ENCODE peak calls at places on chromosomes 3 and 15, in ten cellular contexts. X is tibial artery, P is K562, K is GM23338, S is AG09309, A is lower lobe of right lung, B is breast epithelium, L is esophagus squamous epithelium, Y is GM10248, V is AG10803. N is an unnamed sample.

GRCh38 chr15:78082106-78082742 is 4.7 kb upstream of the TBC1D2B start:
- DNase-seq in X (peak), P (no peak), K (no peak), S (no peak), A (no peak), B (no peak), L (no peak), Y (no peak), V (no peak), N (no peak)

GRCh38 chr3:40207796-40208195 is 101.7 kb upstream of the EIF1B start:
- DNase-seq in X (no peak), P (no peak), K (no peak), S (no peak), A (no peak), B (no peak), L (no peak), Y (no peak), V (no peak), N (no peak)

GRCh38 chr3:141797167-141797773 is 34.1 kb downstream of the GRK7 start:
- DNase-seq in X (peak), P (no peak), K (peak), S (no peak), A (peak), B (no peak), L (no peak), Y (peak), V (peak), N (peak)

GRCh38 chr3:136994772-136995516 is 37.2 kb downstream of the IL20RB start:
- DNase-seq in X (peak), P (no peak), K (no peak), S (peak), A (peak), B (peak), L (peak), Y (no peak), V (peak), N (no peak)

GRCh38 chr3:9222049-9222448 is 27.4 kb downstream of the SRGAP3 start:
- DNase-seq in X (no peak), P (no peak), K (no peak), S (no peak), A (no peak), B (no peak), L (no peak), Y (no peak), V (no peak), N (no peak)

GRCh38 chr3:9036327-9037112 is 73.2 kb upstream of the RAD18 start:
- DNase-seq in X (peak), P (no peak), K (no peak), S (peak), A (no peak), B (peak), L (no peak), Y (no peak), V (peak), N (no peak)

GRCh38 chr15:94412979-94413741 is 181.8 kb downstream of the MCTP2 start:
- DNase-seq in X (no peak), P (no peak), K (peak), S (no peak), A (no peak), B (no peak), L (no peak), Y (no peak), V (peak), N (no peak)

GRCh38 chr3:153210116-153210515 is 48.1 kb downstream of the RAP2B start:
- DNase-seq in X (no peak), P (no peak), K (peak), S (no peak), A (no peak), B (no peak), L (no peak), Y (no peak), V (peak), N (no peak)

GRCh38 chr15:68149059-68149458 is 56.1 kb downstream of the CALML4 start:
- DNase-seq in X (no peak), P (no peak), K (peak), S (peak), A (no peak), B (no peak), L (no peak), Y (no peak), V (peak), N (no peak)

GRCh38 chr3:97579365-97579764 is 185.2 kb upstream of the ARL6 start:
- DNase-seq in X (no peak), P (no peak), K (no peak), S (no peak), A (no peak), B (no peak), L (no peak), Y (no peak), V (no peak), N (no peak)

GRCh38 chr15:40991355-40991754 is 38.1 kb downstream of the CHAC1 start:
- DNase-seq in X (no peak), P (no peak), K (no peak), S (no peak), A (no peak), B (no peak), L (no peak), Y (no peak), V (no peak), N (no peak)

GRCh38 chr3:109387241-109387640 is 49.9 kb upstream of the DPPA4 start:
- DNase-seq in X (no peak), P (no peak), K (no peak), S (no peak), A (no peak), B (no peak), L (no peak), Y (no peak), V (no peak), N (no peak)

GRCh38 chr3:175495331-175495730 is 636.2 kb downstream of the NAALADL2 start:
- DNase-seq in X (no peak), P (no peak), K (no peak), S (no peak), A (no peak), B (no peak), L (no peak), Y (peak), V (no peak), N (peak)

GRCh38 chr3:188947401-188947982 is 224.3 kb upstream of the TPRG1 start:
- DNase-seq in X (peak), P (peak), K (peak), S (no peak), A (peak), B (peak), L (no peak), Y (no peak), V (peak), N (no peak)

GRCh38 chr15:52080031-52080430 is 32.5 kb downstream of the BCL2L10 start:
- DNase-seq in X (no peak), P (no peak), K (no peak), S (no peak), A (no peak), B (no peak), L (no peak), Y (no peak), V (no peak), N (no peak)

DNA sequence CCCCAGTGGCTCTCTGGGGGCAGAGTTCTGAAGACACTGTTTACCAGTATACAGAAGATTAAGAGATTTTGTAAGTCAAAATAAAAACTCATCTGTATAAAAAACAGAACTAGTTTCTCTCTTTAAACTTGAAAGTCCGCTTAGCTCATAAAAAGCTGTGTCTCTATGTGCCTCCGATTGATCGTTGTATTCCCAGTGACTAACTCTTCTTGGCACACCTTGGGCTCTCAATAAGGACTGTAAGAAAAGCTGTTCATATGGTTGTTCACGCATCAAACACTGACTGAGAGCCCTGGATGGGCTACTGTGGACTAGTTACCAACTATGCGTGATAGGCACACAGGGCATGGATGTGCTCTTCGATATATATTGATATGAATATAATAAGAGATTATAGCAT is 107.9 kb downstream of the P3H2 start:
- DNase-seq in X (no peak), P (no peak), K (no peak), S (no peak), A (no peak), B (no peak), L (no peak), Y (no peak), V (no peak), N (no peak)
- TF ChIP-seq CTCF in X (no peak), P (no peak), K (no peak), S (no peak), A (no peak), B (no peak), L (no peak), Y (no peak), V (no peak), N (no peak)

DNA sequence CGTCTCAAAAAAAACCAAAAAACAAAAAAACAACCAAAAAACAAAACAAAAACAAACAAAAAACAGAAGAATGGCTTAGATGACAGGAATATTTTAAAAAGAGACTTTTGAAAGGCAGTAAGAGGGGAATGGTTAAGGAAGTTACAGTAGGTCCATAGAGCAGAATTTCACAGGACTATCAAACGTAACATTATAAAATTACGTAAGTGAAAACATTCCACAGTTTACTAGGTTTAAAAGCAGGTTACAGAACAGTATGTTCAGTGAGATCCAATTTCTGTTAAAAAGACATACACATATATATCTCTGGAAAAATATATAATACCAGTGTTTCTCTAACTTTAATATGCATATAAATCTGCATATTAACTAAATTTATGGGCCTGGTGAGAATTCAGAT is 50.2 kb upstream of the MUC13 start:
- DNase-seq in X (no peak), P (no peak), K (no peak), S (no peak), A (no peak), B (no peak), L (no peak), Y (no peak), V (no peak), N (no peak)
- TF ChIP-seq CTCF in X (no peak), P (no peak), K (no peak), S (no peak), A (no peak), B (no peak), L (no peak), Y (no peak), V (no peak), N (no peak)

GRCh38 chr3:12947504-12948369 is 106.4 kb upstream of the RPL32 start:
- DNase-seq in X (peak), P (peak), K (peak), S (no peak), A (peak), B (peak), L (no peak), Y (no peak), V (peak), N (no peak)
- TF ChIP-seq CTCF in X (peak), P (peak), K (peak), S (peak), A (no peak), B (no peak), L (no peak), Y (no peak), V (peak), N (no peak)

GRCh38 chr15:50943623-50944022 is 35.1 kb downstream of the AP4E1 start:
- DNase-seq in X (no peak), P (no peak), K (no peak), S (no peak), A (no peak), B (no peak), L (no peak), Y (no peak), V (no peak), N (no peak)

GRCh38 chr15:50939911-50940310 is 31.4 kb downstream of the AP4E1 start:
- DNase-seq in X (no peak), P (no peak), K (no peak), S (no peak), A (no peak), B (no peak), L (no peak), Y (no peak), V (no peak), N (no peak)

GRCh38 chr15:50944692-50945091 is 36.2 kb downstream of the AP4E1 start:
- DNase-seq in X (no peak), P (no peak), K (no peak), S (no peak), A (no peak), B (no peak), L (no peak), Y (no peak), V (peak), N (no peak)

GRCh38 chr15:50938525-50938924 is 30.0 kb downstream of the AP4E1 start:
- DNase-seq in X (no peak), P (peak), K (no peak), S (no peak), A (no peak), B (no peak), L (no peak), Y (no peak), V (no peak), N (no peak)

GRCh38 chr15:50940506-50940905 is 32.0 kb downstream of the AP4E1 start:
- DNase-seq in X (no peak), P (no peak), K (no peak), S (no peak), A (no peak), B (no peak), L (no peak), Y (no peak), V (no peak), N (no peak)
- TF ChIP-seq CTCF in X (no peak), P (no peak), K (no peak), S (no peak), A (no peak), B (no peak), L (no peak), Y (no peak), V (no peak), N (no peak)